ENCODE peak calls at places on chromosome 18, in ten cellular contexts. A is GM04504; M is esophagus squamous epithelium; H is AML-193; N is stomach; U is HFFc6; T is NCI-H1694 treated with DMSO at 0.1 percent for 48 hours; D is lung microvascular endothelial cell; P is RWPE2; X is stimulated activated naive CD8-positive, alpha-beta T cell treated with anti-CD3 and anti-CD28 coated beads, Interleukin-15, Interleukin-2, amounts not matched to agents 100 U/mL and 50 U/mL, for 24 hours. I is an unnamed sample.

GRCh38 chr18:55406374-55407045 is 181.5 kb downstream of the TCF4 start:
- DNase-seq in A (no peak), M (no peak), H (no peak), N (no peak), U (no peak), T (peak), D (no peak), P (no peak), X (no peak), I (no peak)

GRCh38 chr18:28189400-28190239 is 12.7 kb upstream of the CDH2 start:
- DNase-seq in A (no peak), M (no peak), H (peak), N (peak), U (peak), T (peak), D (peak), P (no peak), X (peak), I (peak)

GRCh38 chr18:56433919-56434318 is 204.5 kb downstream of the TXNL1 start:
- DNase-seq in A (no peak), M (no peak), H (no peak), N (no peak), U (no peak), T (no peak), D (no peak), P (no peak), X (no peak), I (no peak)

GRCh38 chr18:38654966-38655365 is 1089.4 kb upstream of the CELF4 start:
- DNase-seq in A (no peak), M (no peak), H (no peak), N (no peak), U (no peak), T (no peak), D (no peak), P (no peak), X (no peak), I (no peak)

GRCh38 chr18:55302337-55302833 is 285.6 kb downstream of the TCF4 start:
- DNase-seq in A (no peak), M (no peak), H (no peak), N (no peak), U (no peak), T (no peak), D (no peak), P (no peak), X (no peak), I (no peak)

GRCh38 chr18:79354350-79354749 is 41.4 kb upstream of the NFATC1 start:
- DNase-seq in A (no peak), M (no peak), H (no peak), N (no peak), U (no peak), T (no peak), D (no peak), P (no peak), X (no peak), I (no peak)

GRCh38 chr18:11981633-11982366 is 493 bp downstream of the IMPA2 start:
- DNase-seq in A (no peak), M (no peak), H (peak), N (peak), U (no peak), T (no peak), D (no peak), P (no peak), X (peak), I (peak)

GRCh38 chr18:21786526-21786925 is 45.9 kb downstream of the MIB1 start:
- DNase-seq in A (no peak), M (no peak), H (no peak), N (no peak), U (no peak), T (no peak), D (no peak), P (no peak), X (no peak), I (no peak)

GRCh38 chr18:2970762-2971659 is 41.9 kb downstream of the LPIN2 start:
- DNase-seq in A (no peak), M (no peak), H (peak), N (no peak), U (no peak), T (no peak), D (no peak), P (no peak), X (no peak), I (peak)

GRCh38 chr18:65983750-65984149 is 232.9 kb downstream of the CDH7 start:
- DNase-seq in A (no peak), M (no peak), H (peak), N (no peak), U (no peak), T (no peak), D (no peak), P (no peak), X (no peak), I (no peak)

GRCh38 chr18:55841314-55841713 is 253.3 kb upstream of the TCF4 start:
- DNase-seq in A (no peak), M (no peak), H (no peak), N (no peak), U (no peak), T (no peak), D (no peak), P (no peak), X (no peak), I (no peak)

GRCh38 chr18:50847192-50847591 is 27.4 kb upstream of the MRO start:
- DNase-seq in A (no peak), M (no peak), H (no peak), N (no peak), U (peak), T (no peak), D (no peak), P (no peak), X (no peak), I (no peak)

GRCh38 chr18:57447154-57447621 is 12.0 kb downstream of the ONECUT2 start:
- DNase-seq in A (no peak), M (no peak), H (peak), N (no peak), U (no peak), T (no peak), D (peak), P (no peak), X (no peak), I (peak)

GRCh38 chr18:11962586-11962985 is 18.7 kb upstream of the IMPA2 start:
- DNase-seq in A (no peak), M (no peak), H (no peak), N (no peak), U (no peak), T (no peak), D (no peak), P (no peak), X (no peak), I (no peak)

GRCh38 chr18:67131498-67131897 is 385.0 kb downstream of the DSEL start:
- DNase-seq in A (no peak), M (no peak), H (no peak), N (no peak), U (no peak), T (no peak), D (no peak), P (no peak), X (no peak), I (no peak)

GRCh38 chr18:3214855-3215637 is 4.7 kb downstream of the MYOM1 start:
- DNase-seq in A (no peak), M (no peak), H (no peak), N (no peak), U (no peak), T (no peak), D (no peak), P (no peak), X (no peak), I (no peak)

GRCh38 chr18:45248240-45248903 is 366.9 kb upstream of the SLC14A2 start:
- DNase-seq in A (peak), M (no peak), H (no peak), N (no peak), U (peak), T (no peak), D (no peak), P (no peak), X (no peak), I (no peak)

GRCh38 chr18:36333418-36333817 is 35.9 kb downstream of the FHOD3 start:
- DNase-seq in A (peak), M (no peak), H (no peak), N (no peak), U (peak), T (no peak), D (no peak), P (no peak), X (no peak), I (no peak)

GRCh38 chr18:3305354-3305762 is 43.4 kb downstream of the MYL12B start:
- DNase-seq in A (peak), M (peak), H (no peak), N (no peak), U (peak), T (no peak), D (peak), P (peak), X (peak), I (no peak)

GRCh38 chr18:58051765-58052460 is 7.9 kb downstream of the NEDD4L start:
- DNase-seq in A (no peak), M (no peak), H (peak), N (no peak), U (peak), T (peak), D (peak), P (no peak), X (no peak), I (no peak)

GRCh38 chr18:27298215-27298804 is 113.2 kb upstream of the CHST9 start:
- DNase-seq in A (no peak), M (no peak), H (peak), N (no peak), U (no peak), T (peak), D (no peak), P (no peak), X (no peak), I (no peak)

GRCh38 chr18:24170389-24170788 is 31.5 kb downstream of the CABYR start:
- DNase-seq in A (no peak), M (no peak), H (no peak), N (no peak), U (no peak), T (no peak), D (no peak), P (no peak), X (peak), I (no peak)

GRCh38 chr18:24734058-24734457 is 273.6 kb downstream of the HRH4 start:
- DNase-seq in A (no peak), M (no peak), H (no peak), N (no peak), U (no peak), T (no peak), D (no peak), P (no peak), X (no peak), I (peak)

I was measured in HL-60.